ENCODE peak calls at places on chromosomes 13 and 19, in seven cellular contexts. C is osteoblast, X is heart right ventricle, Y is fibroblast of the aortic adventitia, F is thyroid gland, Z is cardiac muscle cell, G is dorsolateral prefrontal cortex. K is an unnamed sample.

GRCh38 chr13:29991343-29991742 is 140.9 kb upstream of the UBL3 start:
- DNase-seq in C (peak), X (no peak), Y (peak), F (no peak), Z (peak), G (no peak), K (no peak)

GRCh38 chr13:79385694-79386093 is 20.4 kb downstream of the RBM26 start:
- DNase-seq in C (peak), X (no peak), Y (no peak), F (no peak), Z (no peak), G (no peak), K (no peak)

GRCh38 chr19:51372649-51373504 is at the start of gene NKG7:
- DNase-seq in C (no peak), X (no peak), Y (no peak), F (no peak), Z (no peak), G (no peak), K (no peak)

GRCh38 chr19:1066748-1067340 is at the start of gene ARHGAP45:
- DNase-seq in C (no peak), X (peak), Y (no peak), F (no peak), Z (no peak), G (no peak), K (no peak)

GRCh38 chr13:33743438-33744368 is 74.2 kb upstream of the RFC3 start:
- DNase-seq in C (no peak), X (no peak), Y (no peak), F (no peak), Z (peak), G (no peak), K (no peak)

GRCh38 chr19:13053761-13054604 is 48.7 kb downstream of the LYL1 start:
- DNase-seq in C (peak), X (peak), Y (peak), F (peak), Z (peak), G (no peak), K (peak)

GRCh38 chr13:95568131-95568530 is 15.6 kb downstream of the CLDN10 start:
- DNase-seq in C (no peak), X (no peak), Y (peak), F (no peak), Z (no peak), G (no peak), K (no peak)

GRCh38 chr13:28347456-28348371 is 147.2 kb downstream of the FLT1 start:
- DNase-seq in C (no peak), X (no peak), Y (peak), F (no peak), Z (no peak), G (no peak), K (no peak)

GRCh38 chr13:26482451-26483197 is 74.9 kb upstream of the WASF3 start:
- DNase-seq in C (peak), X (no peak), Y (peak), F (peak), Z (peak), G (no peak), K (peak)

GRCh38 chr13:59677966-59678814 is 485.5 kb downstream of the DIAPH3 start:
- DNase-seq in C (peak), X (no peak), Y (peak), F (no peak), Z (peak), G (no peak), K (no peak)

GRCh38 chr13:33918199-33918932 is 100.4 kb downstream of the RFC3 start:
- DNase-seq in C (peak), X (no peak), Y (peak), F (no peak), Z (peak), G (no peak), K (no peak)

GRCh38 chr19:56905616-56906015 is 65.1 kb upstream of the PEG3 start:
- DNase-seq in C (no peak), X (no peak), Y (no peak), F (no peak), Z (no peak), G (no peak), K (no peak)

GRCh38 chr13:94382520-94382919 is 97.0 kb downstream of the DCT start:
- DNase-seq in C (no peak), X (no peak), Y (no peak), F (no peak), Z (no peak), G (no peak), K (no peak)

GRCh38 chr19:51440846-51441409 is 17.3 kb downstream of the SIGLEC8 start:
- DNase-seq in C (no peak), X (no peak), Y (no peak), F (no peak), Z (peak), G (no peak), K (no peak)

GRCh38 chr19:53037101-53038097 is 7.1 kb upstream of the ERVV-2 start:
- DNase-seq in C (peak), X (peak), Y (peak), F (peak), Z (peak), G (peak), K (no peak)

GRCh38 chr19:8208119-8208709 is 956 bp upstream of the CERS4 start:
- DNase-seq in C (peak), X (peak), Y (no peak), F (peak), Z (peak), G (peak), K (peak)

GRCh38 chr13:60765700-60766411 is 368.8 kb downstream of the TDRD3 start:
- DNase-seq in C (no peak), X (no peak), Y (peak), F (peak), Z (peak), G (no peak), K (peak)

GRCh38 chr13:34349091-34349722 is 531.3 kb downstream of the RFC3 start:
- DNase-seq in C (peak), X (peak), Y (peak), F (peak), Z (peak), G (no peak), K (no peak)

GRCh38 chr19:20661150-20661819 is at the start of gene ZNF626:
- DNase-seq in C (peak), X (peak), Y (peak), F (peak), Z (peak), G (peak), K (peak)

GRCh38 chr19:55620410-55620809 is 4.0 kb downstream of the ZNF784 start:
- DNase-seq in C (no peak), X (no peak), Y (no peak), F (no peak), Z (peak), G (no peak), K (no peak)

GRCh38 chr19:1055028-1055425 is 11.9 kb upstream of the ARHGAP45 start:
- DNase-seq in C (no peak), X (no peak), Y (no peak), F (no peak), Z (no peak), G (no peak), K (no peak)

GRCh38 chr13:41606646-41607045 is 149.3 kb downstream of the RGCC start:
- DNase-seq in C (no peak), X (no peak), Y (no peak), F (no peak), Z (no peak), G (no peak), K (no peak)

GRCh38 chr13:100541882-100542545 is 46.6 kb downstream of the GGACT start:
- DNase-seq in C (no peak), X (no peak), Y (no peak), F (no peak), Z (no peak), G (no peak), K (peak)

GRCh38 chr13:69857188-69857821 is 250.3 kb upstream of the ATXN8OS start:
- DNase-seq in C (no peak), X (no peak), Y (peak), F (no peak), Z (peak), G (no peak), K (no peak)

GRCh38 chr19:12828494-12828893 is 5.9 kb downstream of the RTBDN start:
- DNase-seq in C (peak), X (no peak), Y (no peak), F (peak), Z (peak), G (no peak), K (no peak)

GRCh38 chr19:50514346-50515167 is 844 bp upstream of the ASPDH start:
- DNase-seq in C (peak), X (no peak), Y (no peak), F (no peak), Z (no peak), G (peak), K (no peak)

DNA sequence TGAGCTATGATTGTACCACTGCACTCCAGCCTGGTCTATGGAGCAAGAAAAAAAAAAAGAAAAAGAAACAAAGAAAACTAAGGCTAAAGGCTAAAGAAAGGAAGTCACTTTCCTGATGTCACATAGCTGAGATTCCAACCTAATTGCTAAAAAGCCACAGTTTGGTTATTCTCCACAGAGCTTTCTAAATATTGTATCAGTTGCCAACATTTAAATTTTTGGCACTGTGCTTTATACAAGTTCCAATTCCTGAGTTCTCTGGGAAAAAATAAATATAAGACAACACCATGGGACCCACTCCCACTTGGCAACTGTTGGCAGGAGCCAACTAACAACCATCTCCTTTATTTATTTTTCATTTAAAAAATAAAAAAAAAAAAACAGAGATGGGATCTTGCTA is 11.2 kb upstream of the LYPD3 start:
- DNase-seq in C (peak), X (no peak), Y (peak), F (no peak), Z (peak), G (no peak), K (no peak)
- H3K4me3 ChIP-seq in C (no peak), X (no peak), Y (no peak), F (no peak), Z (no peak), G (no peak), K (no peak)

GRCh38 chr19:45825917-45826893 is 11.1 kb upstream of the RSPH6A start:
- DNase-seq in C (peak), X (no peak), Y (no peak), F (no peak), Z (no peak), G (no peak), K (no peak)
- TF ChIP-seq CTCF in C (no peak), X (no peak), Y (no peak), F (no peak), Z (no peak), G (no peak), K (no peak)

GRCh38 chr13:48221301-48222190 is 11.5 kb upstream of the ITM2B start:
- DNase-seq in C (peak), X (no peak), Y (no peak), F (no peak), Z (no peak), G (no peak), K (peak)
- H3K4me3 ChIP-seq in C (peak), X (peak), Y (no peak), F (no peak), Z (no peak), G (no peak), K (no peak)

GRCh38 chr13:66995366-66995663 is 234.8 kb downstream of the PCDH9 start:
- DNase-seq in C (no peak), X (no peak), Y (no peak), F (no peak), Z (no peak), G (no peak), K (no peak)

GRCh38 chr13:66992683-66993082 is 237.5 kb downstream of the PCDH9 start:
- DNase-seq in C (no peak), X (no peak), Y (peak), F (no peak), Z (no peak), G (no peak), K (no peak)

GRCh38 chr13:66992183-66992582 is 238.0 kb downstream of the PCDH9 start:
- DNase-seq in C (no peak), X (no peak), Y (peak), F (no peak), Z (peak), G (no peak), K (no peak)

GRCh38 chr13:66994498-66995365 is 235.4 kb downstream of the PCDH9 start:
- DNase-seq in C (no peak), X (no peak), Y (no peak), F (no peak), Z (no peak), G (no peak), K (no peak)

GRCh38 chr13:66994097-66994496 is 236.0 kb downstream of the PCDH9 start:
- DNase-seq in C (peak), X (peak), Y (peak), F (peak), Z (peak), G (peak), K (no peak)
- TF ChIP-seq CTCF in C (peak), X (peak), Y (peak), F (peak), Z (peak), G (peak), K (no peak)

DNA sequence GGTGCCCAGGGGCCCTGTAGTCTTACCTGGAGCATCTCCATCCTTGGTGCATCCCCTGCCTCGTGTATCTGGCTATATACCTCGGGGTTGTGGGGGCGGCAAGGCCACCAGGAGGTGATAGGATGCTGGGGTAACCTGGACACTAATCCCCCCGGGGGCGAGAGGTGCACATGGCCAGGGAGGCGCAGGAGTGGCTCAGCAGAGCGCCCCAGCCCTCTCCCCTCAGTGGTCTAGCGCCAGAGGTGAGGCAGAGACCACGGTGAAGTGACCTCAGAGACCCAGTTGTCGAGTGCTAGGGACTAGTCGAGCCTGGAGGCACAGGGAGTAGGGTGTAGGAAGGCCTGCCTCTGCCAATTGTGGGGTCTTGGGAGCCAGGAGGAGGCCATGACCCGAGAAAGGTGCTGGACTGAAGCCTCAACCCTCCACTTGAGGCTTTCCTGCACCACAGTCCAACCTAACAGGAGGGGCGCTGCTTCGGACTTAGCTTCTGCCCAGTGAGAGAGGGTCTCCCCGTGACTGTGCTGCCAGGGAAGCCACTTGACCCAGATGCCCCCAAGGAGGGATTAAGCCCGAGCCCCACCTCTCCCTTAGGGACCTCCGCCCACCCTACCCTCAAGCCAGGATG is at the start of gene LHB:
- DNase-seq in C (peak), X (no peak), Y (no peak), F (no peak), Z (no peak), G (no peak), K (no peak)
- H3K4me3 ChIP-seq in C (peak), X (peak), Y (peak), F (peak), Z (peak), G (no peak), K (peak)

GRCh38 chr19:42028304-42029216 is 34.5 kb upstream of the ATP1A3 start:
- DNase-seq in C (peak), X (no peak), Y (no peak), F (no peak), Z (no peak), G (no peak), K (no peak)
- TF ChIP-seq CTCF in C (peak), X (peak), Y (peak), F (peak), Z (peak), G (peak), K (no peak)

DNA sequence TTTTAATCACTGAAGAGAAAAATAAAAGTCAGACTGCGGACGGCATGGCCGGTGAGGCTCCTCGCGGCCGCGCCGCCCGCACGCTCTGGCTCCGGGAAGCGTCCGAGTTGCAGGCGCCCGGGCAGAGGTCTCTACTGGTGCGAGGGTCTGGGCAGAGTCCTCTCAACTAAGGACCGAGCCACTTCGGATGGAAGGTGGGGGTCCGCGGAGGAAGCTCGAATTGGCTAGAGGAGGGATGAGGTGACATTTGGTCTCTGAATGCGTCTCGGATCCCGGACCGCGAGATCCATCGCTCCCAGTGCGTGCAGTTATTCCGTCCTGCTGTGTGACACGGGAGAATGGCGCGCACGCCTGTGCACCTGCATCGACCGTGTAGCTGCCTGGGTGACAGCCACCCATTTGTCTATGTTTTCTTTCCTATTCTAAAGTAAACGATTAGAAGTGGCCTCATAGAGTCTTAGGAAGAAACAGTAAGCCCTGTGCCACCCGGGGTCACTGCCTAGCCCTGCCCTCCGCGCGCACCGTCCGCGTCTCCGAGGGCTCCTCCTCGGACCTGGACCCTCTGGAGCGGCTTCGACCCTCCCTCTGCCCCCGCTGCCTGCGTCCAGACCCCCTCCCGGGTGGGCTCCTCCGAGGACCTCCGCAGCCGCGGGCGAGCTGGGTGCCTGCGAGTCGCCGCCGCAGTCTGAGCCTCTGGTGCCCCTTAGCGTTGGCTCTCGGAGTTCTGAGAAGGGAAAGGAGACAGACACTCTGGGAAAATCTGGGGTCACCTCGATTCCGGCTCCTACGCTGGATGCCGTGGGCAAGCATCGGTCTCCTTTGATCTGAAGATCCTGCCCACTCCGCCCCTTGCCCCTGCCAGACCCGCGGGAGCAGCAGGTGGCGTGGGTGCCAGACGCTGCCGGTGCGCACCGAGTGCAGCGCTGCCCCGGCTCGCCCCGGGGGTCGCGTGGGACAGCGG is 347.4 kb downstream of the LIG4 start:
- DNase-seq in C (peak), X (peak), Y (peak), F (no peak), Z (peak), G (peak), K (no peak)
- H3K4me3 ChIP-seq in C (peak), X (peak), Y (peak), F (peak), Z (peak), G (peak), K (peak)

GRCh38 chr19:4557186-4557970 is 2.1 kb downstream of the SEMA6B start:
- DNase-seq in C (no peak), X (no peak), Y (no peak), F (no peak), Z (no peak), G (no peak), K (no peak)
- TF ChIP-seq CTCF in C (no peak), X (no peak), Y (no peak), F (no peak), Z (peak), G (no peak), K (no peak)

DNA sequence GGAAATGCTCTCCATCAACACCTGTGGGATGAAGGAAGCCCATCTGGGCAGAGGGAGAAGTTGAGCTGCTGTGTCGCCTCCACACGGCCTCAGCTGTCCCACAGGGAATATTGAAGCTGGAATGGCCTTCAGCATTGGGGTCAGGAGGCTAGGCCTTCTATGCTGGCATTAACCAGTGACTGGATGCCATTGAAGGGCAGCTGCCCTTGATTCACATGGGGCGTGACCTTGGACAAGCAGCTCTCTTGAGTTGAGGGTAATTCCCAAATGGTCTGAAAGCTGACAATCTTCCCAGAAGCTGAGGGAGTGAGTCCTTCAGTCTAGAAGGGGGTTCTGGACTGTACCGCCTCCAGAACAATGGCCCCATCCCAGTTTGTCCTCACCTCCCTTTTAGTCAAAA is 6.7 kb downstream of the BCL3 start:
- DNase-seq in C (peak), X (no peak), Y (no peak), F (no peak), Z (no peak), G (no peak), K (no peak)
- H3K4me3 ChIP-seq in C (no peak), X (no peak), Y (peak), F (no peak), Z (no peak), G (no peak), K (peak)

DNA sequence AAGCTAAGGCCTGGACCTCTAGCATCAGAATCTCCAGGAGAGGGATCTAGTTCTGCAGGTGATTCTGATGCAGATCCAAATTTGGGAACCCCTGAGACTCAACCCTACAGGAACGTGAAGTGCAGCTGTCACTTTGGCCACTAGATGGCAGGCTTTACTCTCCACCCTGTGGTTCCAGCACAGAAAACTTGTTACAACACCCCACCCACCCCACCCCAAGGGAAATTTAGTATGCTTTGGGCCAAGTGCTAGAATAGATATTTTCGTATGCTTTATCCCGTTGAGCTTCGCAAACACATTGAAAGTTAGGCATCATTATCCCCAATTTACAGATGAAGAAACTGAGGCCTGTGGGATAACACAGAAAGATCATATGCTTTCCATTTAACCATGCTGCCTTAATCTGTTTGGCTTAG is 232.0 kb downstream of the B3GLCT start:
- DNase-seq in C (peak), X (peak), Y (peak), F (peak), Z (peak), G (no peak), K (peak)
- TF ChIP-seq CTCF in C (peak), X (peak), Y (peak), F (peak), Z (peak), G (peak), K (peak)